ENCODE peak calls at places on chromosomes 2 and 18, in five cellular contexts. J, D, U, I and W are unnamed samples.

GRCh38 chr2:231819449-231820042 is 33.3 kb downstream of the COPS7B start:
- DNase-seq in J (no peak), D (no peak), U (no peak), I (no peak), W (no peak)

GRCh38 chr2:241126771-241127202 is 22.5 kb downstream of the PASK start:
- DNase-seq in J (no peak), D (no peak), U (no peak), I (peak), W (no peak)

GRCh38 chr18:41347057-41347456 is 608.0 kb upstream of the PIK3C3 start:
- DNase-seq in J (no peak), D (no peak), U (no peak), I (no peak), W (no peak)

GRCh38 chr2:98478088-98478551 is 33.5 kb downstream of the INPP4A start:
- DNase-seq in J (no peak), D (no peak), U (no peak), I (no peak), W (no peak)

GRCh38 chr2:9824956-9825720 is 18.1 kb upstream of the TAF1B start:
- DNase-seq in J (no peak), D (no peak), U (no peak), I (no peak), W (no peak)

GRCh38 chr2:32249731-32250236 is 14.9 kb downstream of the NLRC4 start:
- DNase-seq in J (no peak), D (no peak), U (no peak), I (no peak), W (no peak)

GRCh38 chr2:55590810-55591440 is 26.5 kb downstream of the PPP4R3B start:
- DNase-seq in J (no peak), D (no peak), U (no peak), I (no peak), W (no peak)

GRCh38 chr18:36929601-36930000 is 100.7 kb downstream of the KIAA1328 start:
- DNase-seq in J (no peak), D (no peak), U (no peak), I (no peak), W (no peak)

GRCh38 chr2:233544079-233544690 is 22.4 kb downstream of the USP40 start:
- DNase-seq in J (no peak), D (no peak), U (no peak), I (no peak), W (no peak)

GRCh38 chr2:20796374-20796791 is 26.5 kb downstream of the LDAH start:
- DNase-seq in J (no peak), D (no peak), U (no peak), I (no peak), W (no peak)

GRCh38 chr2:170696948-170697347 is 18.2 kb upstream of the SP5 start:
- DNase-seq in J (no peak), D (no peak), U (no peak), I (no peak), W (no peak)

GRCh38 chr2:64989982-64990614 is 899 bp downstream of the SLC1A4 start:
- DNase-seq in J (no peak), D (peak), U (no peak), I (no peak), W (peak)

GRCh38 chr2:43729775-43730174 is 44.1 kb upstream of the DYNC2LI1 start:
- DNase-seq in J (no peak), D (no peak), U (no peak), I (no peak), W (no peak)

GRCh38 chr2:96502891-96503636 is 2.1 kb downstream of the NEURL3 start:
- DNase-seq in J (no peak), D (no peak), U (no peak), I (no peak), W (peak)

GRCh38 chr2:45009928-45010705 is 865 bp upstream of the SIX2 start:
- DNase-seq in J (peak), D (peak), U (no peak), I (peak), W (no peak)

GRCh38 chr2:75464348-75464946 is 96.3 kb downstream of the EVA1A start:
- DNase-seq in J (no peak), D (no peak), U (no peak), I (no peak), W (no peak)

GRCh38 chr2:72095364-72095763 is 52.3 kb downstream of the CYP26B1 start:
- DNase-seq in J (no peak), D (no peak), U (no peak), I (no peak), W (no peak)

GRCh38 chr2:74893332-74893731 is 59.4 kb downstream of the HK2 start:
- DNase-seq in J (no peak), D (no peak), U (no peak), I (no peak), W (no peak)

GRCh38 chr18:47184419-47185050 is 8.4 kb upstream of the IER3IP1 start:
- DNase-seq in J (no peak), D (no peak), U (no peak), I (peak), W (peak)

GRCh38 chr2:227460079-227460485 is 11.9 kb upstream of the AGFG1 start:
- DNase-seq in J (no peak), D (no peak), U (peak), I (no peak), W (peak)

GRCh38 chr18:62863629-62864028 is 148.3 kb downstream of the PHLPP1 start:
- DNase-seq in J (no peak), D (no peak), U (no peak), I (no peak), W (no peak)

GRCh38 chr18:45805551-45805950 is 19.9 kb upstream of the SIGLEC15 start:
- DNase-seq in J (no peak), D (no peak), U (no peak), I (no peak), W (no peak)

GRCh38 chr2:143823286-143823685 is 694.1 kb downstream of the ARHGAP15 start:
- DNase-seq in J (no peak), D (no peak), U (no peak), I (no peak), W (no peak)

GRCh38 chr2:83113953-83114352 is 1345.1 kb downstream of the SUCLG1 start:
- DNase-seq in J (no peak), D (no peak), U (no peak), I (no peak), W (no peak)

GRCh38 chr2:72757177-72757775 is 68.6 kb downstream of the EXOC6B start:
- DNase-seq in J (no peak), D (no peak), U (no peak), I (no peak), W (no peak)

GRCh38 chr18:33820517-33821368 is 242.7 kb downstream of the ASXL3 start:
- DNase-seq in J (peak), D (peak), U (no peak), I (no peak), W (no peak)

GRCh38 chr2:35428548-35428947 is 927.0 kb upstream of the CRIM1 start:
- DNase-seq in J (peak), D (peak), U (no peak), I (no peak), W (peak)

GRCh38 chr2:26696352-26696816 is 3.9 kb downstream of the KCNK3 start:
- DNase-seq in J (no peak), D (no peak), U (no peak), I (no peak), W (peak)

GRCh38 chr2:121532894-121533293 is 2.2 kb downstream of the RNU4ATAC start:
- DNase-seq in J (no peak), D (no peak), U (no peak), I (no peak), W (peak)

GRCh38 chr2:70499253-70499652 is 54.4 kb downstream of the TGFA start:
- DNase-seq in J (no peak), D (no peak), U (no peak), I (no peak), W (no peak)

GRCh38 chr2:238924496-238925195 is 76.8 kb downstream of the TWIST2 start:
- DNase-seq in J (no peak), D (no peak), U (no peak), I (peak), W (no peak)

GRCh38 chr18:7174359-7175107 is 56.4 kb upstream of the LRRC30 start:
- DNase-seq in J (no peak), D (peak), U (no peak), I (no peak), W (no peak)

GRCh38 chr2:18282026-18282425 is 278.4 kb downstream of the RDH14 start:
- DNase-seq in J (no peak), D (no peak), U (no peak), I (no peak), W (no peak)

GRCh38 chr2:190844700-190845410 is 35.8 kb upstream of the GLS start:
- DNase-seq in J (no peak), D (no peak), U (no peak), I (no peak), W (no peak)

GRCh38 chr2:86764661-86765307 is 25.9 kb downstream of the CD8A start:
- DNase-seq in J (peak), D (no peak), U (no peak), I (no peak), W (no peak)

GRCh38 chr2:187497858-187498463 is 49.9 kb upstream of the CALCRL start:
- DNase-seq in J (no peak), D (no peak), U (no peak), I (no peak), W (no peak)

GRCh38 chr2:19632327-19633040 is 269.3 kb downstream of the TTC32 start:
- DNase-seq in J (no peak), D (no peak), U (no peak), I (no peak), W (no peak)

GRCh38 chr2:14778015-14778414 is 145.5 kb downstream of the LRATD1 start:
- DNase-seq in J (no peak), D (no peak), U (no peak), I (no peak), W (no peak)